ENCODE peak calls at places on chromosomes 7 and 10, in five cellular contexts. One of them, this sample, is unnamed.

GRCh38 chr10:100656479-100656878 is 88.9 kb upstream of the PAX2 start:
- DNase-seq in A549: no peak
- DNase-seq in HepG2: no peak
- DNase-seq in Panc1: no peak
- DNase-seq in GM23338: peak
- DNase-seq in this sample: no peak

GRCh38 chr10:17418249-17418648 is 36.1 kb downstream of the ST8SIA6 start:
- DNase-seq in Panc1: no peak
- DNase-seq in A549: no peak
- DNase-seq in GM23338: no peak
- DNase-seq in HepG2: no peak
- DNase-seq in this sample: no peak

GRCh38 chr10:114761205-114762193 is 60.1 kb upstream of the FHIP2A start:
- DNase-seq in HepG2: no peak
- DNase-seq in GM23338: no peak
- DNase-seq in Panc1: no peak
- DNase-seq in A549: no peak
- DNase-seq in this sample: no peak

GRCh38 chr7:150964593-150965111 is 13.5 kb downstream of the KCNH2 start:
- DNase-seq in HepG2: no peak
- DNase-seq in GM23338: peak
- DNase-seq in A549: no peak
- DNase-seq in Panc1: no peak
- DNase-seq in this sample: no peak

GRCh38 chr10:66455304-66455703 is 470.5 kb upstream of the LRRTM3 start:
- DNase-seq in A549: peak
- DNase-seq in Panc1: no peak
- DNase-seq in GM23338: no peak
- DNase-seq in HepG2: no peak
- DNase-seq in this sample: no peak

GRCh38 chr10:48804740-48805182 is 120.1 kb downstream of the WDFY4 start:
- DNase-seq in GM23338: no peak
- DNase-seq in Panc1: no peak
- DNase-seq in HepG2: peak
- DNase-seq in A549: no peak
- DNase-seq in this sample: peak

GRCh38 chr10:2019281-2019680 is 282.0 kb upstream of the ADARB2 start:
- DNase-seq in A549: no peak
- DNase-seq in Panc1: no peak
- DNase-seq in HepG2: no peak
- DNase-seq in GM23338: no peak
- DNase-seq in this sample: no peak

GRCh38 chr10:119651514-119652327 is 541 bp downstream of the BAG3 start:
- DNase-seq in HepG2: no peak
- DNase-seq in Panc1: no peak
- DNase-seq in GM23338: peak
- DNase-seq in A549: no peak
- DNase-seq in this sample: no peak

GRCh38 chr7:122290476-122290875 is 14.1 kb downstream of the FEZF1 start:
- DNase-seq in HepG2: no peak
- DNase-seq in GM23338: no peak
- DNase-seq in Panc1: no peak
- DNase-seq in A549: no peak
- DNase-seq in this sample: no peak

GRCh38 chr10:132036153-132036886 is 29.4 kb upstream of the JAKMIP3 start:
- DNase-seq in Panc1: no peak
- DNase-seq in HepG2: no peak
- DNase-seq in GM23338: peak
- DNase-seq in A549: peak
- DNase-seq in this sample: peak

GRCh38 chr7:101824440-101824839 is 7.0 kb downstream of the CUX1 start:
- DNase-seq in A549: no peak
- DNase-seq in HepG2: no peak
- DNase-seq in GM23338: no peak
- DNase-seq in Panc1: no peak
- DNase-seq in this sample: no peak

GRCh38 chr10:36254191-36254590 is 612.1 kb upstream of the FZD8 start:
- DNase-seq in HepG2: no peak
- DNase-seq in Panc1: no peak
- DNase-seq in A549: no peak
- DNase-seq in GM23338: no peak
- DNase-seq in this sample: no peak

GRCh38 chr10:48287417-48288391 is 13.2 kb upstream of the FRMPD2 start:
- DNase-seq in HepG2: no peak
- DNase-seq in Panc1: no peak
- DNase-seq in A549: no peak
- DNase-seq in GM23338: no peak
- DNase-seq in this sample: no peak

GRCh38 chr7:84669177-84669732 is 474.7 kb upstream of the SEMA3A start:
- DNase-seq in Panc1: no peak
- DNase-seq in HepG2: no peak
- DNase-seq in A549: no peak
- DNase-seq in GM23338: no peak
- DNase-seq in this sample: no peak

GRCh38 chr7:74429153-74429747 is 24.5 kb upstream of the GTF2IRD1 start:
- DNase-seq in Panc1: no peak
- DNase-seq in HepG2: no peak
- DNase-seq in A549: peak
- DNase-seq in GM23338: peak
- DNase-seq in this sample: no peak

GRCh38 chr7:127822822-127823508 is 171.0 kb downstream of the SND1 start:
- DNase-seq in A549: no peak
- DNase-seq in GM23338: peak
- DNase-seq in Panc1: no peak
- DNase-seq in HepG2: no peak
- DNase-seq in this sample: no peak

GRCh38 chr7:55526770-55527169 is 45.5 kb downstream of the VOPP1 start:
- DNase-seq in A549: no peak
- DNase-seq in GM23338: peak
- DNase-seq in HepG2: no peak
- DNase-seq in Panc1: no peak
- DNase-seq in this sample: peak

GRCh38 chr7:44107116-44107960 is 3.2 kb downstream of the AEBP1 start:
- DNase-seq in Panc1: no peak
- DNase-seq in HepG2: no peak
- DNase-seq in GM23338: no peak
- DNase-seq in A549: no peak
- DNase-seq in this sample: no peak

GRCh38 chr7:5425507-5426225 is 2.0 kb upstream of the TNRC18 start:
- DNase-seq in A549: peak
- DNase-seq in GM23338: peak
- DNase-seq in Panc1: no peak
- DNase-seq in HepG2: peak
- DNase-seq in this sample: peak

GRCh38 chr7:130903358-130903974 is 169.5 kb upstream of the KLF14 start:
- DNase-seq in HepG2: no peak
- DNase-seq in Panc1: peak
- DNase-seq in GM23338: no peak
- DNase-seq in A549: peak
- DNase-seq in this sample: no peak

GRCh38 chr7:104845541-104845940 is 168.5 kb upstream of the KMT2E start:
- DNase-seq in Panc1: no peak
- DNase-seq in HepG2: no peak
- DNase-seq in A549: no peak
- DNase-seq in GM23338: no peak
- DNase-seq in this sample: no peak

GRCh38 chr7:69893915-69894314 is 295.6 kb downstream of the AUTS2 start:
- DNase-seq in A549: peak
- DNase-seq in Panc1: no peak
- DNase-seq in GM23338: peak
- DNase-seq in HepG2: no peak
- DNase-seq in this sample: no peak

GRCh38 chr7:159096736-159097581 is 47.7 kb downstream of the VIPR2 start:
- DNase-seq in Panc1: no peak
- DNase-seq in A549: no peak
- DNase-seq in GM23338: no peak
- DNase-seq in HepG2: no peak
- DNase-seq in this sample: no peak

GRCh38 chr10:127337801-127338200 is 141.4 kb upstream of the INSYN2A start:
- DNase-seq in GM23338: peak
- DNase-seq in A549: no peak
- DNase-seq in Panc1: no peak
- DNase-seq in HepG2: no peak
- DNase-seq in this sample: no peak

GRCh38 chr10:107686095-107686494 is 521.6 kb upstream of the SORCS1 start:
- DNase-seq in GM23338: no peak
- DNase-seq in A549: no peak
- DNase-seq in Panc1: no peak
- DNase-seq in HepG2: no peak
- DNase-seq in this sample: peak

DNA sequence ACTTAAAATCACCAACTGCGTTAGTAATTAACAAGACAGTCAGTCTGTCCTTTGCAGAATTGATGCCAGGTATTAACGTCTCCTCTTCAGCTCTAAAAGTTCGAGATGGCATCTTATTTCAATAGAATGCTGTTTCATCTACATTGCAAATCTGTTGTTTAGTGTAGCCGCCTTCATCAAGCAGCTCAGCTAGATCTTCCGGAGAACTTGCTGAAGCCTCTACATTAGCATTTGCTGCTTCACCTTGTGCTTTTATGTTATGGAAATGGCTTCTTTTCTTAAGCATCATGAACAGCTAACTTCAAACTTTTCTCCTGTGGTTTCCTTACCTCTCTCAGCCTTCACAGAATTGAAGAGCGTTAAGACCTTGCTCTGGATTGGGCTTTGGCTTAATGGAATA is 95.5 kb upstream of the FAM20C start:
- DNase-seq in Panc1: no peak
- DNase-seq in HepG2: no peak
- DNase-seq in A549: no peak
- DNase-seq in GM23338: peak
- DNase-seq in this sample: no peak
- TF ChIP-seq REST in Panc1: no peak
- TF ChIP-seq REST in HepG2: no peak
- TF ChIP-seq REST in A549: no peak
- TF ChIP-seq REST in GM23338: no peak
- TF ChIP-seq REST in this sample: no peak

GRCh38 chr7:41881313-41882130 is 178.6 kb upstream of the INHBA start:
- DNase-seq in Panc1: no peak
- DNase-seq in A549: no peak
- DNase-seq in GM23338: no peak
- DNase-seq in HepG2: no peak
- DNase-seq in this sample: peak

GRCh38 chr7:41879424-41879823 is 176.5 kb upstream of the INHBA start:
- DNase-seq in Panc1: no peak
- DNase-seq in A549: no peak
- DNase-seq in GM23338: no peak
- DNase-seq in HepG2: no peak
- DNase-seq in this sample: no peak

GRCh38 chr7:41878331-41879112 is 175.6 kb upstream of the INHBA start:
- DNase-seq in GM23338: no peak
- DNase-seq in Panc1: no peak
- DNase-seq in A549: no peak
- DNase-seq in HepG2: no peak
- DNase-seq in this sample: no peak

GRCh38 chr7:41879113-41879385 is 176.2 kb upstream of the INHBA start:
- DNase-seq in Panc1: no peak
- DNase-seq in A549: no peak
- DNase-seq in GM23338: no peak
- DNase-seq in HepG2: no peak
- DNase-seq in this sample: no peak

DNA sequence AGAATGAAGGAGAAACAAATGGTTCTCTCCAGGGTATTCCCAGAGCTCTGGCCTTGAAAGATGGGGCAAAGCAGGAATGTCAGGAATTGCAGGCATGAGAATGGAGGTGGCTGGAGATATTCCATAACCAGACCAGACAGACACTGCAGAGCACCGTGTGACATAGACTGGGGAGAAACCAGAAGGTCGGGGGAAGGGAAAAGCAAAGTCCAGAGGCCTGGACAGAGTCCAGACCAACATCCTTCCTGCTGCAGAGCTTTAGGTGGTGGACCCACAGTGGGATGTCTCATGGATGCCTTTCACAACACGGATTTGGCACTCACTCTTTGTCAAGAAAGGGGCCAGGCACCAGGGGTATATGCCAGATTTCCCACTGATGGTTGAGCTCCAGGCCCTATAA is 177.2 kb upstream of the INHBA start:
- DNase-seq in A549: no peak
- DNase-seq in GM23338: no peak
- DNase-seq in HepG2: no peak
- DNase-seq in Panc1: no peak
- DNase-seq in this sample: no peak
- TF ChIP-seq REST in A549: no peak
- TF ChIP-seq REST in GM23338: no peak
- TF ChIP-seq REST in HepG2: no peak
- TF ChIP-seq REST in Panc1: no peak
- TF ChIP-seq REST in this sample: no peak

DNA sequence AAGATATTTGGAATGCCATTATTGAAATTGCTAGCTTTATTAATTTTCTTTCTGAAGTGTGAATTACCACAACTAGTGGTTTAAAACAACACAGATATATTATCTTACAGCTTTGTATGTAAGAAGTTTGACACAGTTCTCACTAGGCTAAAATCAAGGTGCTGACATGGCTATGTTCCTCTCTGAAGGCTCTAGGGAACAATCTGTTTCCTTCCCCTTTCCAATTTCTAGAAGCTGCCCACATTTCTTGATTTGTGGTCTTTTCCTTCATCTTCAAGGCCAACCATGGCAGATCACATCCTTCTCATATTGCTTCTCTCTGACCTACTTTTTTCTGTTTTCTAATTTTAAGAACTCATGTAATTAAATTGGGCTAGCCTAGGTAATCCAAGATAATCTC is 43.3 kb upstream of the SLC26A3 start:
- DNase-seq in A549: no peak
- DNase-seq in GM23338: no peak
- DNase-seq in Panc1: no peak
- DNase-seq in HepG2: no peak
- DNase-seq in this sample: no peak
- TF ChIP-seq REST in A549: no peak
- TF ChIP-seq REST in GM23338: no peak
- TF ChIP-seq REST in Panc1: no peak
- TF ChIP-seq REST in HepG2: no peak
- TF ChIP-seq REST in this sample: no peak

DNA sequence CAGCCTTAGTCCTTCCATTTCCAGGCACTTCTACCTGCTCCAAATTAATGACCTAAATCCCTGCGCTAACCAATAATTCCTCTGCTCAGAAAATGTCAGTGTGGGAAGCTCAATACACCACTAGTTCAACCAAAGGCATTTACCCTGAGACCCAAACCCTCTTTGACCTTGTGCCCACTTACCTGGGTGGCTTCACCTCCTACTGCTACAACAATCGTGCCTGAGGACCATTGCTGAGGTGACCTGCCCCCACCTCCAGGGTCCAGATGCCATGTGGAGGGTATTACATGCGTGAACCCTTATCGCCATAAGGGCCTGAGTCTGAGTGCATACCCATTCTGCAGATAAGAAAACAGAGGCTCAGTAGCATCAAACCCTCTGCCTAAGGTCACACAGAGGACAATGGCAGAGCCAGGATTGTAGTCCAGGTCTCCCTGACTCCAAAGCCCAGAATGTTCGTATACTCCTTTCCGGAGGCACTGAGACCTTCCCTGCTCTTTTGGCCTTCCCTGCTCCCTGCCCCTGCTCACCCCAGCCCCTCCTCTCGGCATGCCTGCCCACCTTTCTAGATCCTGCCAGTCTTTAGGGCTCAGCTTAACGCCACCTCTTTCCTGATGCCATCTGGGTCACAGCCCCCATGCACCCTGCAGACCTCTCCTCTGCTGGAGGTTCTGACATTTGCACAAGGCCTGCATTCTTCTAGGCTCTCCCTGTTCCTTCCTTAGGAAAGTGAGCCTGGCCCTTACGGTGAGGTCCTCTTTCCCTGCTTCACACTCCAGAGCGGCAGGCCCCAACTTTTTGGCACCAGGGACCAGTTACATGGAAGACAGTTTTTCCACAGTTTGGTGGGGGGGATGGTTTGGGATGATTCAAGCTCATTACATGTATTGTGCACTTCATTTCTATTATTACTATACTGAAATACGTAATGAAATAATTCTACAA is 94.9 kb downstream of the CHST15 start:
- DNase-seq in HepG2: no peak
- DNase-seq in A549: no peak
- DNase-seq in GM23338: no peak
- DNase-seq in Panc1: no peak
- DNase-seq in this sample: no peak
- TF ChIP-seq REST in HepG2: no peak
- TF ChIP-seq REST in A549: no peak
- TF ChIP-seq REST in GM23338: no peak
- TF ChIP-seq REST in Panc1: no peak
- TF ChIP-seq REST in this sample: no peak

This sample was measured in HL-60.